ENCODE peak calls at places on chromosome 4, in six cellular contexts. J, E, F, A, W and G are unnamed samples.
A peak's percentile ranks its signal among the peaks of the same experiment; 100 is the strongest.

GRCh38 chr4:7817877-7818675 is 121.6 kb downstream of the AFAP1 start:
- DNase-seq in J (peak; percentile 52), E (no peak), F (no peak), A (no peak), W (peak; percentile 89), G (no peak)

GRCh38 chr4:10013722-10014121 is 7.6 kb downstream of the SLC2A9 start:
- DNase-seq in J (peak; percentile 46), E (peak; percentile 25), F (no peak), A (peak; percentile 32), W (peak; percentile 73), G (no peak)

GRCh38 chr4:182533948-182534347 is 290.7 kb downstream of the TENM3 start:
- DNase-seq in J (no peak), E (peak; percentile 57), F (no peak), A (no peak), W (no peak), G (no peak)

GRCh38 chr4:6988016-6988715 is 55.0 kb upstream of the TADA2B start:
- DNase-seq in J (no peak), E (peak; percentile 12), F (no peak), A (no peak), W (no peak), G (no peak)

GRCh38 chr4:127604949-127605709 is 27.6 kb upstream of the INTU start:
- DNase-seq in J (peak; percentile 76), E (peak; percentile 36), F (no peak), A (no peak), W (no peak), G (peak; percentile 26)

GRCh38 chr4:5814421-5814820 is 78.5 kb downstream of the CRMP1 start:
- DNase-seq in J (no peak), E (no peak), F (no peak), A (no peak), W (no peak), G (no peak)

GRCh38 chr4:139367421-139368090 is 65.3 kb upstream of the NDUFC1 start:
- DNase-seq in J (no peak), E (peak; percentile 60), F (no peak), A (no peak), W (no peak), G (no peak)

GRCh38 chr4:19689511-19689910 is 562.2 kb upstream of the SLIT2 start:
- DNase-seq in J (no peak), E (peak; percentile 91), F (no peak), A (no peak), W (no peak), G (no peak)

GRCh38 chr4:75779059-75779757 is 54.8 kb downstream of the USO1 start:
- DNase-seq in J (no peak), E (no peak), F (no peak), A (no peak), W (no peak), G (no peak)

GRCh38 chr4:76153356-76153755 is 5.2 kb upstream of the NUP54 start:
- DNase-seq in J (no peak), E (no peak), F (no peak), A (no peak), W (no peak), G (no peak)

GRCh38 chr4:112517067-112517588 is 1.1 kb upstream of the NEUROG2 start:
- DNase-seq in J (no peak), E (no peak), F (no peak), A (no peak), W (no peak), G (peak; percentile 56)

GRCh38 chr4:73947239-73947985 is 34.4 kb downstream of the PF4 start:
- DNase-seq in J (no peak), E (no peak), F (no peak), A (no peak), W (no peak), G (no peak)